ENCODE peak calls at places on chromosomes 6 and 20, in seven cellular contexts. I, V, Y, K, W, Z and N are unnamed samples.

GRCh38 chr20:56799187-56799586 is 170.1 kb downstream of the TFAP2C start:
- DNase-seq in V (no peak), Z (no peak), I (no peak), Y (no peak), K (no peak), W (no peak), N (no peak)

GRCh38 chr6:139406577-139407343 is 32.3 kb upstream of the CITED2 start:
- DNase-seq in W (no peak), K (no peak), I (no peak), Y (no peak), V (no peak), Z (no peak), N (no peak)

GRCh38 chr6:126017668-126018067 is 31.3 kb downstream of the TRMT11 start:
- DNase-seq in Z (no peak), Y (no peak), K (no peak), W (peak; percentile 9), V (no peak), I (no peak), N (no peak)

GRCh38 chr6:48080227-48081009 is 30.6 kb downstream of the PTCHD4 start:
- DNase-seq in Z (no peak), K (no peak), Y (peak; percentile 62), I (no peak), V (no peak), W (no peak), N (no peak)

GRCh38 chr6:79810153-79810806 is 137.1 kb downstream of the ELOVL4 start:
- DNase-seq in W (peak; percentile 59), Z (no peak), Y (no peak), K (no peak), V (no peak), I (no peak), N (no peak)

GRCh38 chr6:22892452-22892851 is 323.1 kb downstream of the HDGFL1 start:
- DNase-seq in Y (no peak), W (no peak), V (no peak), Z (no peak), K (no peak), I (no peak), N (no peak)

GRCh38 chr6:98812220-98812619 is 22.2 kb upstream of the POU3F2 start:
- DNase-seq in I (no peak), W (no peak), Y (no peak), K (no peak), V (no peak), Z (no peak), N (no peak)

GRCh38 chr6:50816115-50816675 is 2.5 kb upstream of the TFAP2B start:
- DNase-seq in Z (peak; percentile 84), V (peak; percentile 80), Y (peak; percentile 67), W (peak; percentile 63), K (peak; percentile 34), I (peak; percentile 19), N (peak; percentile 60)

GRCh38 chr6:34459899-34460593 is 5.8 kb upstream of the PACSIN1 start:
- DNase-seq in K (peak; percentile 70), I (peak; percentile 24), W (peak; percentile 63), Z (peak; percentile 59), V (peak; percentile 74), Y (peak; percentile 59), N (peak; percentile 50)

GRCh38 chr20:41005361-41005729 is 23.3 kb upstream of the TOP1 start:
- DNase-seq in Y (no peak), K (peak; percentile 74), I (no peak), W (no peak), V (no peak), Z (no peak), N (no peak)

GRCh38 chr20:50744143-50744792 is 12.9 kb downstream of the PARD6B start:
- DNase-seq in V (peak; percentile 76), I (no peak), K (peak; percentile 67), W (peak; percentile 64), Y (peak; percentile 96), Z (peak; percentile 46), N (no peak)

GRCh38 chr6:75301088-75301487 is 16.5 kb upstream of the TMEM30A start:
- DNase-seq in K (no peak), I (no peak), W (no peak), V (no peak), Y (no peak), Z (no peak), N (no peak)

GRCh38 chr6:138925806-138926205 is 62.2 kb downstream of the REPS1 start:
- DNase-seq in Y (no peak), Z (no peak), W (no peak), V (no peak), K (no peak), I (no peak), N (no peak)

GRCh38 chr6:30885481-30885998 is 1.2 kb downstream of the DDR1 start:
- DNase-seq in Z (no peak), V (no peak), K (no peak), Y (peak; percentile 70), I (no peak), W (peak; percentile 12), N (no peak)

GRCh38 chr6:34333858-34334257 is 58.6 kb downstream of the NUDT3 start:
- DNase-seq in W (no peak), I (no peak), V (no peak), Z (no peak), K (no peak), Y (no peak), N (no peak)

GRCh38 chr20:49675368-49676151 is 38.1 kb downstream of the B4GALT5 start:
- DNase-seq in V (peak; percentile 57), W (no peak), K (no peak), Z (no peak), Y (peak; percentile 89), I (peak; percentile 86), N (no peak)
- TF ChIP-seq SIN3A in V (no peak), W (no peak), K (no peak), Z (no peak), Y (no peak), I (no peak), N (no peak)

GRCh38 chr6:145809785-145810184 is 4.8 kb downstream of the FBXO30 start:
- DNase-seq in K (no peak), Z (no peak), W (no peak), I (no peak), V (no peak), Y (no peak), N (no peak)
- TF ChIP-seq SIN3A in K (no peak), Z (no peak), W (no peak), I (no peak), V (no peak), Y (no peak), N (no peak)

DNA sequence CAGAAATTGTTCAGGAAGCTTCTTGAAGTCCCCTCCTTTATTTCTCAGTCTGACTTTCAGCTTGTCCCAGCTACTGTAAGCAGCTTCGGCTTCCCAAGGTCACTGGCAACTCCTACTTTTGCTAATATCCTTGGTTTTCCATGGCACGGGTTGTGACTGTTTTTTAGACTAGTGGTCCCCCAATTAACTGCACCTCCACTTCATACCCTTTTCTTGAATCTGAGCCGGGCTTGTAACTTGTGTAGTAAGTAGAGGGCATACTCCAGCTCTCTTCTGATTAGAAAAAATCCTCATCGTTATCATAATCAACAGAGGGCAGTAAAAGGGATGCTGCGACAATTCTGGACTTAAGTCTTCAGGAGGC is 162.3 kb upstream of the TNFAIP3 start:
- DNase-seq in W (no peak), Z (no peak), V (no peak), K (no peak), I (no peak), Y (no peak), N (no peak)
- TF ChIP-seq SIN3A in W (no peak), Z (no peak), V (no peak), K (no peak), I (no peak), Y (no peak), N (no peak)

GRCh38 chr6:25173951-25174474 is 105.2 kb upstream of the CARMIL1 start:
- DNase-seq in K (peak; percentile 70), I (no peak), W (no peak), Y (peak; percentile 60), Z (no peak), V (no peak), N (peak; percentile 50)
- TF ChIP-seq SIN3A in K (peak; percentile 31), I (no peak), W (no peak), Y (no peak), Z (no peak), V (no peak), N (no peak)

DNA sequence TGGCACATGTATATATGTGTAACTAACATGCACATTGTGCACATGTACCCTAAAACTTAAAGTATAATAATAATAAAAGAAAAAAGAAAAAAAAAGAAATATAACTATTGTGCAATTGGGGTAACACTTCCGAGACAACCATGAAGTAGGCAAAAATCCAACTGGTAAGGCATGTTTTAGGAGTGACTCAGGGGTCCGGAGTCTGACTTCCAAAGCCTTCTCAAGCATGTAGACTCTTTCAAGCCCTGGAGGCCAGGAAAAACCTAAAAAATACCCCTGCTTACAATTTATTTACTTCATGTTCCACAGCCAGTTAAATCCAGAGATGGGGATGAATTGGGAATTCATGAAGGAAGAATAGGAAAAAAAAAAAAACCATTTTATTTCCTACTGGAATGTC is 161.3 kb upstream of the PHACTR1 start:
- DNase-seq in K (no peak), I (no peak), W (no peak), Z (no peak), V (no peak), Y (no peak), N (no peak)
- TF ChIP-seq SIN3A in K (no peak), I (no peak), W (no peak), Z (no peak), V (no peak), Y (no peak), N (no peak)

GRCh38 chr20:57856658-57857057 is 146.8 kb upstream of the PMEPA1 start:
- DNase-seq in V (no peak), I (no peak), W (no peak), Y (no peak), Z (no peak), K (no peak), N (no peak)
- TF ChIP-seq SIN3A in V (no peak), I (no peak), W (no peak), Y (no peak), Z (no peak), K (no peak), N (no peak)